ENCODE peak calls at places on chromosomes 4 and X, in five cellular contexts. G is activated CD8-positive, alpha-beta memory T cell treated with anti-CD3 and anti-CD28 coated beads, Interleukin-2, amount 50 U/mL, for 4 hours; S is RPMI7951; X is ovary; L is GM13976. B is an unnamed sample.

GRCh38 chr4:174929346-174929745 is 11.2 kb downstream of the ADAM29 start:
- DNase-seq in G (no peak), S (no peak), X (no peak), L (no peak), B (no peak)

GRCh38 chr4:1232661-1233621 is 16.0 kb downstream of the CTBP1 start:
- DNase-seq in G (no peak), S (no peak), X (no peak), L (no peak), B (no peak)

GRCh38 chr4:153934689-153935017 is 145.8 kb upstream of the SFRP2 start:
- DNase-seq in G (no peak), S (no peak), X (no peak), L (no peak), B (no peak)

GRCh38 chr4:6732441-6733357 is 16.7 kb downstream of the BLOC1S4 start:
- DNase-seq in G (no peak), S (peak), X (peak), L (no peak), B (peak)

GRCh38 chr4:80619070-80619674 is 283.6 kb downstream of the CFAP299 start:
- DNase-seq in G (no peak), S (no peak), X (no peak), L (no peak), B (no peak)

GRCh38 chrX:27321632-27322031 is 141.5 kb downstream of the PPP4R3C start:
- DNase-seq in G (no peak), S (no peak), X (no peak), L (no peak), B (no peak)

GRCh38 chrX:2819345-2820130 is 9.2 kb upstream of the GYG2 start:
- DNase-seq in G (no peak), S (peak), X (no peak), L (peak), B (peak)

GRCh38 chr4:103478729-103479128 is 241.1 kb downstream of the TACR3 start:
- DNase-seq in G (no peak), S (no peak), X (no peak), L (no peak), B (no peak)

GRCh38 chrX:19334945-19335626 is 8.6 kb upstream of the PDHA1 start:
- DNase-seq in G (no peak), S (peak), X (no peak), L (peak), B (no peak)

GRCh38 chrX:24494544-24495113 is 29.5 kb downstream of the PDK3 start:
- DNase-seq in G (no peak), S (peak), X (peak), L (no peak), B (peak)

GRCh38 chr4:141455651-141456050 is 180.7 kb upstream of the IL15 start:
- DNase-seq in G (no peak), S (no peak), X (no peak), L (no peak), B (no peak)

GRCh38 chrX:10726647-10727046 is 106.3 kb upstream of the MID1 start:
- DNase-seq in G (no peak), S (peak), X (no peak), L (no peak), B (no peak)

GRCh38 chr4:33850503-33850902 is 2393.8 kb downstream of the ARAP2 start:
- DNase-seq in G (no peak), S (peak), X (no peak), L (no peak), B (no peak)

GRCh38 chrX:73214366-73215094 is at the start of gene NAP1L2:
- DNase-seq in G (peak), S (peak), X (peak), L (peak), B (no peak)

GRCh38 chr4:110245567-110245966 is 47.2 kb upstream of the ELOVL6 start:
- DNase-seq in G (no peak), S (peak), X (no peak), L (no peak), B (peak)

B was measured in LoVo.